ENCODE peak calls at places on chromosomes 7 and 10, in five cellular contexts. D is tibial nerve, Z is H9, I is pancreas, E is neuronal stem cell. W is an unnamed sample.
A peak's percentile ranks its signal among the peaks of the same experiment; 100 is the strongest.

GRCh38 chr7:35781767-35782515 is 18.9 kb upstream of the SEPTIN7 start:
- DNase-seq in Z (no peak), I (no peak), E (no peak), D (no peak), W (no peak)

GRCh38 chr10:110357871-110358270 is 53.2 kb upstream of the SMNDC1 start:
- DNase-seq in I (no peak), E (no peak), D (no peak), Z (no peak), W (no peak)

GRCh38 chr10:125606406-125606805 is 76.6 kb downstream of the TEX36 start:
- DNase-seq in Z (no peak), I (no peak), D (no peak), E (no peak), W (no peak)

GRCh38 chr7:19747740-19748339 is 25.6 kb downstream of the TMEM196 start:
- DNase-seq in I (no peak), E (peak; percentile 37), D (no peak), Z (no peak), W (no peak)

GRCh38 chr10:11505636-11506035 is 105.8 kb downstream of the USP6NL start:
- DNase-seq in I (no peak), D (no peak), E (peak; percentile 60), Z (no peak), W (no peak)

GRCh38 chr7:30846378-30846777 is 65.3 kb upstream of the AQP1 start:
- DNase-seq in E (no peak), Z (no peak), I (peak; percentile 45), D (no peak), W (no peak)

GRCh38 chr7:44678468-44679179 is 70.0 kb upstream of the ZMIZ2 start:
- DNase-seq in D (peak; percentile 56), Z (no peak), E (no peak), I (no peak), W (no peak)

GRCh38 chr10:17814981-17815380 is 5.8 kb downstream of the MRC1 start:
- DNase-seq in Z (no peak), E (no peak), I (no peak), D (no peak), W (no peak)

GRCh38 chr7:36305226-36305625 is 84.4 kb upstream of the ANLN start:
- DNase-seq in Z (no peak), I (no peak), E (no peak), D (no peak), W (no peak)

GRCh38 chr10:19874190-19874589 is 58.0 kb downstream of the PLXDC2 start:
- DNase-seq in Z (no peak), D (no peak), I (no peak), E (no peak), W (no peak)

GRCh38 chr7:138204989-138205298 is 128.7 kb downstream of the AKR1D1 start:
- DNase-seq in Z (no peak), I (no peak), D (no peak), E (no peak), W (no peak)

GRCh38 chr7:64610997-64611396 is 48.1 kb upstream of the ZNF680 start:
- DNase-seq in I (no peak), E (no peak), D (no peak), Z (no peak), W (no peak)

GRCh38 chr7:117873056-117873932 is at the start of gene CTTNBP2:
- DNase-seq in I (peak; percentile 66), Z (peak; percentile 65), D (peak; percentile 25), E (peak; percentile 65), W (peak; percentile 72)

GRCh38 chr7:106817098-106817497 is 48.0 kb upstream of the PIK3CG start:
- DNase-seq in I (no peak), E (no peak), D (no peak), Z (no peak), W (no peak)

GRCh38 chr10:126156012-126156411 is 232.3 kb downstream of the ADAM12 start:
- DNase-seq in E (no peak), Z (no peak), D (no peak), I (no peak), W (no peak)

GRCh38 chr7:36686499-36686898 is 37.8 kb downstream of the AOAH start:
- DNase-seq in Z (no peak), I (no peak), D (no peak), E (no peak), W (no peak)

GRCh38 chr10:43196131-43196980 is 58.1 kb downstream of the CSGALNACT2 start:
- DNase-seq in E (no peak), I (no peak), D (no peak), Z (no peak), W (no peak)

GRCh38 chr10:77673086-77673485 is 35.5 kb upstream of the KCNMA1 start:
- DNase-seq in I (no peak), D (no peak), Z (no peak), E (no peak), W (no peak)

GRCh38 chr7:28732037-28732869 is 225.9 kb downstream of the TRIL start:
- DNase-seq in I (no peak), E (no peak), D (peak; percentile 64), Z (no peak), W (no peak)

GRCh38 chr10:32000937-32001336 is 55.3 kb downstream of the KIF5B start:
- DNase-seq in Z (no peak), D (no peak), I (no peak), E (no peak), W (no peak)

GRCh38 chr10:46559231-46559671 is 2.8 kb upstream of the GPRIN2 start:
- DNase-seq in Z (no peak), D (no peak), E (no peak), I (peak; percentile 14), W (no peak)

GRCh38 chr7:28768577-28769147 is 189.5 kb downstream of the TRIL start:
- DNase-seq in Z (no peak), D (no peak), E (no peak), I (no peak), W (no peak)

GRCh38 chr10:28072573-28072972 is 73.7 kb upstream of the ODAD2 start:
- DNase-seq in I (no peak), Z (no peak), D (no peak), E (no peak), W (no peak)

GRCh38 chr10:77819210-77820140 is 107.1 kb downstream of the DLG5 start:
- DNase-seq in E (no peak), D (no peak), I (no peak), Z (no peak), W (no peak)

GRCh38 chr10:126191192-126191591 is 197.1 kb downstream of the ADAM12 start:
- DNase-seq in D (no peak), I (no peak), E (no peak), Z (no peak), W (no peak)

GRCh38 chr10:110212119-110213006 is 5.0 kb downstream of the MXI1 start:
- DNase-seq in Z (no peak), E (no peak), I (no peak), D (peak; percentile 40), W (no peak)

GRCh38 chr10:62022830-62023229 is 121.3 kb downstream of the ARID5B start:
- DNase-seq in Z (no peak), I (no peak), D (no peak), E (no peak), W (no peak)

GRCh38 chr7:155652156-155653124 is 8.0 kb downstream of the RBM33 start:
- DNase-seq in Z (no peak), I (no peak), D (no peak), E (no peak), W (no peak)

GRCh38 chr7:101161692-101162461 is 3.5 kb downstream of the VGF start:
- DNase-seq in Z (no peak), E (no peak), I (no peak), D (no peak), W (no peak)

DNA sequence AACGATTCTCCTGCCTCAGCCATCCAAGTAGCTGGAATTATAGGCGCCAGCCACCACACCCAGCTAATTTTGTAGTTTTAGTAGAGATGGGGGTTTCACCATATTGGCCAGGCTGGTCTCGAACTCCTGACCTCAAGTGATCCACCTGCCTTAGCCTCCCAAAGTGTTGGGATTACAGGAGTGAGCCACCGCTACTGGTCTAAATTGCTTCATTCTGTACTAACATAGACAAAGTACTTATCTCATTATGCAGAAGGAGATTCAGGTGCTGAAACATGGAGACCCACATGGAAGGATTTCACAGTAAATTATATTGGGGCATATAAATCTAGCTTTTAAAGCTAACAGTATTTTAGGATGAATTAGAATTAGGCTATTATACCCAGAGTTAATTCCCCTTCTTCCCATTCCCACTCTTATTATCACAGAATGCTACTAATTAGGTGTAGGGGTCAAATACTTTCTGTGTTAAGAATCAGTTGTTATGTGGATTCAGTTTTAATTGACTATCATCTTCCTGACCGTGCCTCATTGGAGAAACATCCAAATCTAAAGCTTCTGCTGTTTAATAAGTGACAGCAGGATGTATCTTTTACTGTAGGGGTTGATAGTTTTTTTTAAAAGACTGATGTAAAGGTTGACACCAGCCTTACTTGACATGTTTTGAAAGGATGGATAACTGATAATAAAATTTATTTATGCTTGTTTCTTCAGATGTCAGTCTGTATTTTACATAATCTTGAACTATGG is 27.2 kb downstream of the ADK start:
- DNase-seq in D (no peak), Z (no peak), E (no peak), I (no peak), W (no peak)
- H3K27ac ChIP-seq in D (peak overlapping the region; percentile 96), Z (no peak overlapping the region), E (no peak overlapping the region), I (no peak overlapping the region), W (no peak overlapping the region)

GRCh38 chr10:34995925-34996324 is 94.2 kb downstream of the CUL2 start:
- DNase-seq in I (no peak), Z (peak; percentile 64), D (no peak), E (no peak), W (no peak)

GRCh38 chr10:34994565-34995142 is 95.5 kb downstream of the CUL2 start:
- DNase-seq in I (peak; percentile 61), D (peak; percentile 21), E (peak; percentile 74), Z (peak; percentile 91), W (peak; percentile 2)

GRCh38 chr10:34999532-34999931 is 90.6 kb downstream of the CUL2 start:
- DNase-seq in Z (no peak), I (no peak), E (no peak), D (no peak), W (no peak)

GRCh38 chr10:34998940-34999339 is 91.2 kb downstream of the CUL2 start:
- DNase-seq in Z (no peak), D (no peak), E (no peak), I (no peak), W (no peak)

GRCh38 chr10:34996843-34997242 is 93.3 kb downstream of the CUL2 start:
- DNase-seq in D (peak; percentile 20), I (no peak), E (no peak), Z (no peak), W (no peak)
- H3K27ac ChIP-seq in D (no peak overlapping the region), I (no peak overlapping the region), E (no peak overlapping the region), Z (no peak overlapping the region), W (no peak overlapping the region)

GRCh38 chr7:141649865-141650499 is 52.0 kb downstream of the DENND11 start:
- DNase-seq in I (peak; percentile 48), D (peak; percentile 45), Z (peak; percentile 71), E (peak; percentile 62), W (peak; percentile 25)
- H3K27ac ChIP-seq in I (no peak overlapping the region), D (peak overlapping the region; percentile 79), Z (no peak overlapping the region), E (no peak overlapping the region), W (peak overlapping the region; percentile 27)

GRCh38 chr10:3074985-3075600 is 7.7 kb downstream of the PFKP start:
- DNase-seq in I (no peak), E (no peak), Z (no peak), D (no peak), W (no peak)

GRCh38 chr10:3072641-3073360 is 5.5 kb downstream of the PFKP start:
- DNase-seq in E (no peak), I (no peak), D (no peak), Z (no peak), W (no peak)

GRCh38 chr10:3071405-3072198 is 4.3 kb downstream of the PFKP start:
- DNase-seq in D (no peak), Z (no peak), I (no peak), E (no peak), W (no peak)

GRCh38 chr10:3076138-3076537 is 8.8 kb downstream of the PFKP start:
- DNase-seq in D (no peak), E (no peak), Z (no peak), I (no peak), W (no peak)

GRCh38 chr10:3074145-3074665 is 6.9 kb downstream of the PFKP start:
- DNase-seq in D (no peak), I (no peak), E (no peak), Z (no peak), W (no peak)
- H3K27ac ChIP-seq in D (no peak overlapping the region), I (no peak overlapping the region), E (no peak overlapping the region), Z (no peak overlapping the region), W (no peak overlapping the region)

W was measured in substantia nigra.